ENCODE peak calls at places on chromosomes 7 and 10, in four cellular contexts. P is GM12878, D is HepG2, N is K562. L is an unnamed sample.

GRCh38 chr7:75650062-75650461 is 88.7 kb downstream of the HIP1 start:
- DNase-seq in N (no peak), P (no peak), D (no peak), L (peak)

GRCh38 chr7:35362341-35362740 is 108.4 kb upstream of the TBX20 start:
- DNase-seq in N (no peak), D (no peak), P (no peak), L (no peak)

GRCh38 chr7:149853157-149853556 is 15.0 kb downstream of the ZNF862 start:
- DNase-seq in P (no peak), N (no peak), D (no peak), L (no peak)

GRCh38 chr7:35550831-35551230 is 144.1 kb downstream of the HERPUD2 start:
- DNase-seq in N (no peak), D (no peak), P (no peak), L (no peak)

GRCh38 chr7:27392477-27392876 is 149.9 kb downstream of the EVX1 start:
- DNase-seq in N (no peak), D (no peak), P (no peak), L (no peak)

GRCh38 chr7:71687831-71688599 is 556.1 kb downstream of the GALNT17 start:
- DNase-seq in N (no peak), P (no peak), D (no peak), L (no peak)

GRCh38 chr7:16484453-16485158 is 19.1 kb upstream of the SOSTDC1 start:
- DNase-seq in D (peak), N (no peak), P (no peak), L (peak)

GRCh38 chr10:106078796-106079576 is 1085.5 kb downstream of the SORCS1 start:
- DNase-seq in N (no peak), P (no peak), D (no peak), L (no peak)

GRCh38 chr7:149720372-149721083 is 52.9 kb downstream of the ZNF467 start:
- DNase-seq in P (no peak), N (no peak), D (peak), L (no peak)

GRCh38 chr10:121608669-121609190 is 10.5 kb upstream of the FGFR2 start:
- DNase-seq in P (no peak), D (peak), N (peak), L (peak)

GRCh38 chr7:146926833-146927232 is 810.2 kb downstream of the CNTNAP2 start:
- DNase-seq in P (no peak), D (no peak), N (no peak), L (no peak)

GRCh38 chr7:142528608-142529408 is 220.5 kb upstream of the PRSS1 start:
- DNase-seq in D (no peak), N (peak), P (no peak), L (no peak)

GRCh38 chr10:86795353-86795752 is 38.9 kb downstream of the BMPR1A start:
- DNase-seq in D (peak), N (no peak), P (no peak), L (peak)
- TF ChIP-seq REST in D (no peak), N (no peak), P (no peak), L (no peak)

GRCh38 chr7:83519240-83519639 is 129.7 kb downstream of the SEMA3E start:
- DNase-seq in P (no peak), N (no peak), D (no peak), L (no peak)

GRCh38 chr7:83520706-83521105 is 128.2 kb downstream of the SEMA3E start:
- DNase-seq in D (no peak), N (no peak), P (no peak), L (no peak)

GRCh38 chr7:83528925-83529423 is 120.0 kb downstream of the SEMA3E start:
- DNase-seq in N (no peak), D (no peak), P (no peak), L (no peak)

DNA sequence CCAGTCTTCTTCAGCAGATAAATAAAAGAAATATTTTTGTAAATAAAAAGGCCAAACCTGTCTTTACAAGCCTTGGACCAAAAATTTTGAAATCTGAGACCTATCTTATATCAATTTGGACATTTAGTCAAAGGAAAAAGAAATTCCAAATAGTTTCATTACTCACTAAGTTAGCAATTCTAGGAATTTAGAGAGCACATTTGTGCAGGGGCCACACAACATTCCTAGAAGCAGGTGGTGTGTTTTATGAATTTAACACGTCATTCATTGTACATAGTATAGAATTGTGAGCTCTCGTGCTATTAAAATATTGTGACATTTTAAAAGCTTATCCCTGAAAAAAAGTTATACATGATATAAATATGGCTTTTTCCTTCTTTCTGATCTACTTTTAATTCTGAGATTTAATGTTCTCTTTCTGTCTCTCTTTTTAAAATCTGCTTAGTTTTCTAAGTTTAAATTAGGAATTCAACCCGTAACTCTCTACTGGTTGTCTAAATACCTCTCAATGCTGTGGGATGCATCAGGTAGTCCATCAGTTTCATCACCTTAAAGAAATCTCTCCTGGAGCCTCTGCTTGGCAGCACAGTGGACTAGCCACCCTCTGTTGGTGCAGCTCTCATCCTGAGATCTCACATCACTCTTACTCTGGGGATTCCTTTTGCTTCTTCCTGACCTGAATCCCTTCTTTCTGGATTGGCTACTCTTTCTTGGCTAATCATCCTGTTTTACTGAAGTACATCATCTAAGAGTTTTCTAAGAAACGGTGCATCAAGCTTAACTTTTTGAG is 124.5 kb downstream of the SEMA3E start:
- DNase-seq in P (no peak), D (no peak), N (no peak), L (no peak)
- TF ChIP-seq MYC in P (no peak), D (no peak), N (no peak), L (no peak)

GRCh38 chr10:114300036-114300645 is 61.1 kb downstream of the VWA2 start:
- DNase-seq in D (no peak), N (no peak), P (no peak), L (no peak)
- TF ChIP-seq POLR2A in D (no peak), N (no peak), P (no peak), L (no peak)

DNA sequence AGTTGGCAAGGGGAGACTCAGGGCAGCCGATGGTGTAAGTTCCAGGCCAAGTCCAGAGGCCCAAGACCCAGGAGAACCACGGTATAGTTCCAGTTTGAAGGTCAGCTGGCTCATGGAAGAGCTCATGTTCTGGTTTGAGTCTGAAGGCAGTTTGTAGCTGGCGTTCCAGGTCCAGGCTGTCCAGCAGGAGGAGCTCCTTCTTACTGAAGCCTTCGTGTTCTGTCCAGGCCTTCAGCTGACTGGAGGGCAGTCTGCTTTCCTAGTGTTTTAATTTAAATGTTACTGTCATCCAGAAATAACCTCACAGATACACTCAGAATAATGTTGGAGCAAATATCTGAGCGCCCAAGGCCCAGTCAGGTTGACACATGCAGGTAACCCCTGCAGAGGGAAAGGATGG is 4.2 kb downstream of the SUN1 start:
- DNase-seq in D (peak), N (no peak), P (no peak), L (peak)
- TF ChIP-seq REST in D (no peak), N (no peak), P (no peak), L (no peak)

DNA sequence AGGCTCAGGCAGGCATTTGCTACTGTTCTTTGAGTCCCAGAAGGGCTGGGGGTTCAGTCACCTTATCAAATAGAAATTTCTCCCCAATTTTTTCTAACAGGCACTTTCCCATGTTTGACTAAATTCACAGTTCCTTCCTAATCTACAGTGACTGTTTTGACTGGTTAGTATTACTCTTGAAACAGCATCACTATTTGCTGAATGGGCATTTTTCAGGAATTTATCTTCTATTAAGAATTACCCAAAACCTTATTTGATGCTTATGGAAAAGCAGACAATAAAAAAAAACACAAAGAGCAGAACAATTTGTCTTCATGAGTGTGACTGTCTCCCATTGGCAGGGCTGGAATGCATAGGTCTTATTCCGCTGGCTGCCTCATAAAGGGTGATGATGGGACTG is 269.0 kb downstream of the DOCK4 start:
- DNase-seq in P (no peak), N (no peak), D (no peak), L (no peak)
- TF ChIP-seq MYC in P (no peak), N (no peak), D (no peak), L (no peak)

GRCh38 chr10:128885573-128886555 is 581.2 kb upstream of the MGMT start:
- DNase-seq in P (no peak), D (no peak), N (no peak), L (no peak)

GRCh38 chr10:128883126-128884060 is 583.6 kb upstream of the MGMT start:
- DNase-seq in P (no peak), D (no peak), N (no peak), L (no peak)

GRCh38 chr10:128881086-128881485 is 586.0 kb upstream of the MGMT start:
- DNase-seq in N (no peak), P (no peak), D (no peak), L (no peak)

GRCh38 chr10:128884496-128884895 is 582.5 kb upstream of the MGMT start:
- DNase-seq in D (no peak), N (no peak), P (no peak), L (no peak)

DNA sequence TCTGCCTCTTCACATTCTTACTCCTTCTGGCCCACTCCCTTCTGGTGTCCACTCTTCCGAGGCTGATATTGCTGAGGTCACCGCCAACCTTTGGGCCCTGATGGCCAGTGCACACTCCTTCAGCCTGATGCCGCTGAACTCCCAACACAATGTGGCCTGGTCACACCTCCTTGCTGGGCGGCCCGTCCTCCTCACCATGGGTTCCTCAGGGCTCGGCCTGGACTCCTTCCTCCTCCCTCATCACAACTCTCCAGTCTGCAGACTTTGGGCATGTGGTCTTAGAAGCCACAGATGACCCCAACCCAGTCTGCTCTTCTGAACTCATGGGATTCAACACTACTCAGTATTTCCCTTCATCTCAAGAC is 583.0 kb upstream of the MGMT start:
- DNase-seq in D (no peak), P (no peak), N (no peak), L (no peak)
- TF ChIP-seq POLR2A in D (no peak), P (no peak), N (no peak), L (no peak)

L was measured in A549.